ENCODE peak calls at places on chromosomes 4 and X, in four cellular contexts. N is pancreas, T is mesendoderm, S is K562. B is an unnamed sample.

GRCh38 chrX:9338986-9339385 is 125.9 kb upstream of the TBL1X start:
- DNase-seq in N (no peak), T (no peak), S (no peak), B (no peak)

GRCh38 chrX:24097741-24098140 is 43.0 kb downstream of the EIF2S3 start:
- DNase-seq in N (no peak), T (no peak), S (no peak), B (no peak)

GRCh38 chr4:4440333-4441061 is 53.6 kb downstream of the NSG1 start:
- DNase-seq in N (no peak), T (no peak), S (no peak), B (no peak)

GRCh38 chr4:1611501-1611870 is 72.6 kb downstream of the FAM53A start:
- DNase-seq in N (no peak), T (no peak), S (no peak), B (no peak)

GRCh38 chr4:39636786-39637185 is 1.9 kb downstream of the SMIM14 start:
- DNase-seq in N (no peak), T (no peak), S (no peak), B (no peak)

GRCh38 chr4:38650133-38650532 is 13.9 kb upstream of the KLF3 start:
- DNase-seq in N (no peak), T (no peak), S (no peak), B (no peak)

GRCh38 chrX:42934020-42934701 is 156.2 kb upstream of the PPP1R2C start:
- DNase-seq in N (no peak), T (no peak), S (no peak), B (no peak)

GRCh38 chr4:40046311-40046980 is 10.2 kb upstream of the N4BP2 start:
- DNase-seq in N (no peak), T (peak; percentile 56), S (peak; percentile 38), B (no peak)

GRCh38 chr4:53920116-53920515 is 144.3 kb downstream of the CHIC2 start:
- DNase-seq in N (no peak), T (peak; percentile 88), S (no peak), B (no peak)

GRCh38 chr4:6031831-6032230 is 13.6 kb upstream of the C4orf50 start:
- DNase-seq in N (no peak), T (no peak), S (no peak), B (no peak)

GRCh38 chr4:163623787-163624186 is 129.3 kb downstream of the TMA16 start:
- DNase-seq in N (no peak), T (peak; percentile 84), S (no peak), B (no peak)

GRCh38 chr4:10158355-10158942 is 41.9 kb upstream of the WDR1 start:
- DNase-seq in N (no peak), T (no peak), S (no peak), B (no peak)

GRCh38 chr4:175457956-175458355 is 354.1 kb downstream of the GPM6A start:
- DNase-seq in N (no peak), T (no peak), S (no peak), B (no peak)

GRCh38 chr4:82500830-82501229 is 61.0 kb downstream of the TMEM150C start:
- DNase-seq in N (no peak), T (no peak), S (no peak), B (no peak)

GRCh38 chr4:11805837-11806236 is 377.1 kb upstream of the HS3ST1 start:
- DNase-seq in N (no peak), T (peak; percentile 74), S (no peak), B (no peak)

GRCh38 chrX:103398321-103398937 is 22.1 kb downstream of the BEX3 start:
- DNase-seq in N (no peak), T (no peak), S (peak; percentile 32), B (no peak)

GRCh38 chr4:2322801-2323200 is 60.9 kb upstream of the MXD4 start:
- DNase-seq in N (no peak), T (no peak), S (no peak), B (no peak)

GRCh38 chrX:118215346-118215745 is 98.7 kb upstream of the KLHL13 start:
- DNase-seq in N (no peak), T (no peak), S (no peak), B (no peak)

GRCh38 chr4:78776729-78777555 is 792 bp downstream of the BMP2K start:
- DNase-seq in N (peak; percentile 85), T (peak; percentile 73), S (peak; percentile 45), B (peak; percentile 9)

GRCh38 chrX:70998402-70999027 is 67.6 kb upstream of the SLC7A3 start:
- DNase-seq in N (no peak), T (peak; percentile 62), S (no peak), B (no peak)

GRCh38 chrX:108734426-108734825 is 1.9 kb downstream of the IRS4 start:
- DNase-seq in N (peak; percentile 42), T (no peak), S (no peak), B (no peak)
- H3K27me3 ChIP-seq in N (no peaks in the 10 kb centered on the region), T (no peaks in the 10 kb centered on the region), S (no peaks in the 10 kb centered on the region), B (no peaks in the 10 kb centered on the region)

DNA sequence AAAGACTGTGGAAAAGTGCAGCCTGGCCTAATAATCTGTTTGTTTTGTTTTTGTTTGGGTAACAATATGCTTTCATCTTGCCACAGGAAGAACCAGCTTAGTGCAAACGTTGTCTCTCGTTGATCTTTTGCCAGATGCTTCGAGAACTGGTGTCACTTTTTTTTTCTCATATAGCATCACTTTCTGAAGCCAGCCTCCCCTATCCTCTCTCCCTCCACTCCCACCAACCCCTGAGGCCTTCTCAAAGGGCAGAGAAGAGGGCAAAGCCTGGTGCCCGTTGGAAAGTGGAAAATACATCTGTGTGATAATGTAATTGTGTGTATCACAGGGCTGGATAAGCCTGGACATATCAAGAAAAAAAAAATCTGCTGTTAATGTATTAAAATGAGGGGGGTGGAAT is 7.9 kb downstream of the POU4F2 start:
- DNase-seq in N (no peak), T (no peak), S (no peak), B (no peak)
- H3K27me3 ChIP-seq in N (no peaks in the 10 kb centered on the region), T (peaks cover 56% of the 10 kb centered on the region), S (no peaks in the 10 kb centered on the region), B (peaks cover 13% of the 10 kb centered on the region)

DNA sequence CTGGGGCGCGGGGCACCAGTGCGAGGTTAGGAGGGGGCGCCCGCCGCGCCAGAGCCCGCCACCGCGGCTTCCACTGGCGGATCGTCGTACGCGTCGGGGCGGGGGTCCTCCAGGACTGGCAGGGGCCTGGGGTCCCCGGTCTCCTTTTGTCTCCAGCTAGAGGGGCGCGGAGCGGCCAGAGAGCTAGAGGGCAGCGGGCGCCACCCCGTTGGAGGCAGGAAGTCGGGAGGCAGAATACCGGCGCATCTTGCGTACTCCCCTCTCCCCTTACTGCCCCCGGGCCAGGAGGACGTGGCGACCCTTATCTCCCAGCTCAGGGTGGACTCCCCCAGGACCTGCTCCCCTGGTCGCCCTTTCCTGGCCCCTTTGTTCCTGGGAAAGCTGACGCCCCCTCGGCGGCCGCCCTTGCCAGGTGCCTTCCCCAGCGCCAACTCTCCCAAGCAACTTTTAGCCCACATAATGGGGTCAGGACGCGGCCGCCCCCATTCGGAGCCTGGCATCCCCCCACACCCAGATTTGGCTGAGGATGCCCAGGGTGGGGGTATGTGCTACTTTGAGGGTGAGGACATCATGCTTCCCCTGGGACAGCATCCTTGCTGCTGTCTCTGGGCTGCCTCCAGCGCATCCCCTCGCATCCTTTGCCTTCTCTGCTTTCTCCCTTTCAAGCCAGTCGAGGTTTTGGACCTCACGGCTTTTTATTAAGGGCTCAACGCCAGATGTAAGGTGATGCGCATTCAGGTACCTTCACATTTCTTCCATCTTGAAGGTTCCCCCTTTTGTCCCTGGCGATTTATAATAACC is 976 bp downstream of the CNKSR2 start:
- DNase-seq in N (peak; percentile 74), T (peak; percentile 1), S (no peak), B (no peak)
- H3K27me3 ChIP-seq in N (no peaks in the 10 kb centered on the region), T (no peaks in the 10 kb centered on the region), S (no peaks in the 10 kb centered on the region), B (no peaks in the 10 kb centered on the region)

GRCh38 chr4:146282662-146283061 is 68.3 kb downstream of the REELD1 start:
- DNase-seq in N (no peak), T (no peak), S (no peak), B (no peak)
- H3K27me3 ChIP-seq in N (no peaks in the 10 kb centered on the region), T (no peaks in the 10 kb centered on the region), S (no peaks in the 10 kb centered on the region), B (no peaks in the 10 kb centered on the region)

B was measured in esophagus squamous epithelium.